ENCODE peak calls at places on chromosomes 1 and 21, in six cellular contexts. One of them, this sample, is unnamed. For H3K4me1, the result is how much of the 10 kb centered on the place peaks cover.

GRCh38 chr1:32876341-32877210 is 5.9 kb upstream of the FNDC5 start:
- DNase-seq in IMR-90: no peak
- DNase-seq in left lung: peak
- DNase-seq in H9: peak
- DNase-seq in A549: peak
- DNase-seq in neural progenitor cell: peak
- DNase-seq in this sample: peak

GRCh38 chr1:178418284-178418955 is 78.3 kb downstream of the CLEC20A start:
- DNase-seq in neural progenitor cell: no peak
- DNase-seq in left lung: no peak
- DNase-seq in H9: no peak
- DNase-seq in A549: no peak
- DNase-seq in IMR-90: no peak
- DNase-seq in this sample: no peak

GRCh38 chr21:34983680-34984086 is 65.4 kb downstream of the RUNX1 start:
- DNase-seq in A549: no peak
- DNase-seq in neural progenitor cell: no peak
- DNase-seq in IMR-90: peak
- DNase-seq in H9: no peak
- DNase-seq in left lung: no peak
- DNase-seq in this sample: no peak

GRCh38 chr1:172742599-172743500 is 83.9 kb downstream of the FASLG start:
- DNase-seq in H9: no peak
- DNase-seq in A549: peak
- DNase-seq in left lung: no peak
- DNase-seq in neural progenitor cell: peak
- DNase-seq in IMR-90: peak
- DNase-seq in this sample: no peak

GRCh38 chr1:203215573-203215972 is 13.9 kb downstream of the CHIT1 start:
- DNase-seq in left lung: no peak
- DNase-seq in A549: no peak
- DNase-seq in H9: no peak
- DNase-seq in IMR-90: no peak
- DNase-seq in neural progenitor cell: peak
- DNase-seq in this sample: no peak

GRCh38 chr1:39507230-39507928 is 15.9 kb downstream of the BMP8A start:
- DNase-seq in IMR-90: no peak
- DNase-seq in left lung: no peak
- DNase-seq in A549: no peak
- DNase-seq in H9: peak
- DNase-seq in neural progenitor cell: peak
- DNase-seq in this sample: peak

GRCh38 chr1:13593511-13594131 is 10.0 kb downstream of the PDPN start:
- DNase-seq in A549: no peak
- DNase-seq in H9: peak
- DNase-seq in IMR-90: peak
- DNase-seq in left lung: peak
- DNase-seq in neural progenitor cell: peak
- DNase-seq in this sample: no peak

GRCh38 chr1:234114648-234115307 is 210.3 kb downstream of the SLC35F3 start:
- DNase-seq in left lung: no peak
- DNase-seq in H9: no peak
- DNase-seq in neural progenitor cell: peak
- DNase-seq in A549: peak
- DNase-seq in IMR-90: peak
- DNase-seq in this sample: peak

GRCh38 chr1:84505167-84506001 is 802 bp upstream of the SPATA1 start:
- DNase-seq in A549: peak
- DNase-seq in neural progenitor cell: peak
- DNase-seq in IMR-90: peak
- DNase-seq in left lung: peak
- DNase-seq in H9: no peak
- DNase-seq in this sample: no peak

GRCh38 chr1:11925938-11926292 is 312 bp downstream of the KIAA2013 start:
- DNase-seq in IMR-90: no peak
- DNase-seq in H9: no peak
- DNase-seq in left lung: no peak
- DNase-seq in A549: no peak
- DNase-seq in neural progenitor cell: no peak
- DNase-seq in this sample: no peak

GRCh38 chr1:205542367-205542766 is 37.9 kb downstream of the CDK18 start:
- DNase-seq in H9: no peak
- DNase-seq in A549: no peak
- DNase-seq in left lung: peak
- DNase-seq in neural progenitor cell: peak
- DNase-seq in IMR-90: no peak
- DNase-seq in this sample: peak

GRCh38 chr1:117320515-117320914 is 46.7 kb upstream of the MAN1A2 start:
- DNase-seq in neural progenitor cell: no peak
- DNase-seq in A549: no peak
- DNase-seq in H9: no peak
- DNase-seq in left lung: no peak
- DNase-seq in IMR-90: no peak
- DNase-seq in this sample: no peak

GRCh38 chr1:174877208-174877673 is 122.5 kb upstream of the CACYBP start:
- DNase-seq in H9: no peak
- DNase-seq in left lung: no peak
- DNase-seq in A549: no peak
- DNase-seq in IMR-90: no peak
- DNase-seq in neural progenitor cell: peak
- DNase-seq in this sample: no peak

GRCh38 chr1:211574705-211575104 is 4.3 kb downstream of the SLC30A1 start:
- DNase-seq in neural progenitor cell: no peak
- DNase-seq in IMR-90: peak
- DNase-seq in left lung: no peak
- DNase-seq in A549: no peak
- DNase-seq in H9: no peak
- DNase-seq in this sample: no peak

GRCh38 chr1:6603424-6603850 is 768 bp upstream of the KLHL21 start:
- DNase-seq in neural progenitor cell: peak
- DNase-seq in A549: no peak
- DNase-seq in H9: peak
- DNase-seq in IMR-90: peak
- DNase-seq in left lung: no peak
- DNase-seq in this sample: peak

GRCh38 chr1:244068563-244068962 is 17.5 kb downstream of the ZBTB18 start:
- DNase-seq in A549: no peak
- DNase-seq in H9: no peak
- DNase-seq in left lung: no peak
- DNase-seq in IMR-90: peak
- DNase-seq in neural progenitor cell: no peak
- DNase-seq in this sample: no peak

GRCh38 chr1:178086294-178087255 is 7.3 kb upstream of the RASAL2 start:
- DNase-seq in neural progenitor cell: no peak
- DNase-seq in IMR-90: peak
- DNase-seq in A549: no peak
- DNase-seq in left lung: peak
- DNase-seq in H9: no peak
- DNase-seq in this sample: no peak

GRCh38 chr1:228374711-228375577 is 31.7 kb downstream of the TRIM11 start:
- DNase-seq in IMR-90: peak
- DNase-seq in neural progenitor cell: no peak
- DNase-seq in A549: no peak
- DNase-seq in left lung: peak
- DNase-seq in H9: no peak
- DNase-seq in this sample: peak

GRCh38 chr1:14946567-14947285 is 206.8 kb upstream of the TMEM51 start:
- DNase-seq in A549: no peak
- DNase-seq in neural progenitor cell: no peak
- DNase-seq in IMR-90: peak
- DNase-seq in H9: no peak
- DNase-seq in left lung: no peak
- DNase-seq in this sample: no peak

GRCh38 chr1:67882196-67882958 is 49.1 kb upstream of the GNG12 start:
- DNase-seq in H9: no peak
- DNase-seq in left lung: no peak
- DNase-seq in neural progenitor cell: no peak
- DNase-seq in IMR-90: no peak
- DNase-seq in A549: no peak
- DNase-seq in this sample: no peak

GRCh38 chr1:155126494-155127104 is 1.1 kb upstream of the EFNA1 start:
- DNase-seq in H9: peak
- DNase-seq in left lung: peak
- DNase-seq in neural progenitor cell: peak
- DNase-seq in IMR-90: peak
- DNase-seq in A549: no peak
- DNase-seq in this sample: no peak

GRCh38 chr21:40847956-40848355 is 998 bp upstream of the DSCAM start:
- DNase-seq in left lung: no peak
- DNase-seq in A549: no peak
- DNase-seq in IMR-90: no peak
- DNase-seq in neural progenitor cell: peak
- DNase-seq in H9: no peak
- DNase-seq in this sample: no peak
- TF ChIP-seq CTCF in left lung: no peak
- TF ChIP-seq CTCF in A549: no peak
- TF ChIP-seq CTCF in IMR-90: no peak
- TF ChIP-seq CTCF in neural progenitor cell: peak
- TF ChIP-seq CTCF in H9: no peak
- TF ChIP-seq CTCF in this sample: no peak

DNA sequence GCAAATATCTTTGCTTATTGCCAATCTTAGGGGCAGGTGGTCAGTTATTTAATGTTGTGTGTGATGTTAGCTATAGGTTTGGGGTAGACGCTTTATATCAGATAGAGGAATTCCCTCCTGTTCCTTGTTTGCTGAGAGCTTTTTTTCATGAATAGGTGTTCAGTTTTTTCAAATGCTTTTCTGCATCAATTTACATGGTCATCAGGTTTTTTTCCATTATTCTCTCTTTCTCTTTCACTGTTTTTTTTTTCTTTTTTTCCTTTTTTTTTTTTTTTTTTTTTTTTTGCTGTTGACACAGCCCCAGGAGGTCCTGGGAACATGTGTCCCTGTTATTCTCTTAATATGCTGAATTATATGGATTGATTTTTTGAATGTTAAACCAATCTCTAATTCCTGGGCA is 3.0 kb upstream of the SLC25A33 start:
- DNase-seq in H9: no peak
- DNase-seq in neural progenitor cell: no peak
- DNase-seq in A549: no peak
- DNase-seq in left lung: no peak
- DNase-seq in IMR-90: no peak
- DNase-seq in this sample: no peak
- H3K4me1 ChIP-seq in H9: under half
- H3K4me1 ChIP-seq in neural progenitor cell: under half
- H3K4me1 ChIP-seq in A549: under half
- H3K4me1 ChIP-seq in left lung: under half
- H3K4me1 ChIP-seq in IMR-90: under half
- H3K4me1 ChIP-seq in this sample: under half

DNA sequence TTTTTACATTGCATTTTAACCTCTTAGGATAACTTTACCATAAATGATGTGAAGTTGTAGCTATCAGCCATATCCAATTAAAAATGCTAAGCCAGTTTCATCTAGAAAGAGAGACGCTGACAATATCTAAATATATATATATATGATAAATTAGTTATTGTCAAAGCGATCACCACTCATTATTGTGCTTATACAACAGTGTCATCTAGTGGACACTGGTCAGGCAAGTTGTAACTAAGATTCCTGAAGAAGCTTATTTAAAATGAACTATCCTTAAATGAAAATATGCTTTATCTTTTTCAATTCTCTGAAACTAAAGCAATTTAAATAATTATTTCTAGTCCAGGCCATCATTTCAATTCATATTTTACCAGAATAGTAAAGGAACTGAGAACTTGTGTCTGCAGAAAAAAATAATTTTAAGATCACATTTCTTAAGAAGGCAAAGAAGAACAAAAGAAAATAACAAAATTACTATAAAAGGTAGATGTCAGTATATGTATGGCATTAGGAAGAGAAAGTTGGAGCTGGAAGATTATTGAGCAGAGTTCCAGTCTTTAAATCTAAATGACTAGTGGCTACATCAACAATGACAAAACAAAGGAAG is 193.3 kb upstream of the SNX7 start:
- DNase-seq in left lung: no peak
- DNase-seq in H9: no peak
- DNase-seq in IMR-90: peak
- DNase-seq in neural progenitor cell: peak
- DNase-seq in A549: peak
- DNase-seq in this sample: peak
- TF ChIP-seq CTCF in left lung: peak
- TF ChIP-seq CTCF in H9: peak
- TF ChIP-seq CTCF in IMR-90: peak
- TF ChIP-seq CTCF in neural progenitor cell: peak
- TF ChIP-seq CTCF in A549: peak
- TF ChIP-seq CTCF in this sample: peak

DNA sequence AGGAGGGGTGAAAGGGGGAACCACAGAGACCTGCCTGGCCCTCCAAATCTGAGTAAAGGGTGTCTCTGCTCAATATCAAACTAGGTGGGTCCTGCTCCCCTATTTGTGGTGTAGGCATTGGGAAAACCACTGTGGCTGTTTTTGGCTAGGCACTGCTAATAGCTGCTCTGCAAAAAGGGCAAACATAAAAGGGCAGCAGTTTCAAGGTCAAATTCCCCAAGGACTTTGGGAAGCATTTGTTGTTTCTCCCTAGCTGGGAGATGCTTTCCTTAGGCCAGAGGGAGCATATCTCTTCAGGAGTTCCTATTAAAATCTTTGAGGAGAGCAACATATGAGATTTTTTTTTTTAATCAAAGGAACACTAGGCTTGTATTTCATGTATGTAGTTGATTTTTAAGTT is 2.4 kb downstream of the C1orf162 start:
- DNase-seq in neural progenitor cell: no peak
- DNase-seq in IMR-90: no peak
- DNase-seq in H9: no peak
- DNase-seq in A549: no peak
- DNase-seq in left lung: no peak
- DNase-seq in this sample: no peak
- H3K4me1 ChIP-seq in neural progenitor cell: under half
- H3K4me1 ChIP-seq in IMR-90: under half
- H3K4me1 ChIP-seq in H9: under half
- H3K4me1 ChIP-seq in A549: under half
- H3K4me1 ChIP-seq in left lung: half or more
- H3K4me1 ChIP-seq in this sample: under half

DNA sequence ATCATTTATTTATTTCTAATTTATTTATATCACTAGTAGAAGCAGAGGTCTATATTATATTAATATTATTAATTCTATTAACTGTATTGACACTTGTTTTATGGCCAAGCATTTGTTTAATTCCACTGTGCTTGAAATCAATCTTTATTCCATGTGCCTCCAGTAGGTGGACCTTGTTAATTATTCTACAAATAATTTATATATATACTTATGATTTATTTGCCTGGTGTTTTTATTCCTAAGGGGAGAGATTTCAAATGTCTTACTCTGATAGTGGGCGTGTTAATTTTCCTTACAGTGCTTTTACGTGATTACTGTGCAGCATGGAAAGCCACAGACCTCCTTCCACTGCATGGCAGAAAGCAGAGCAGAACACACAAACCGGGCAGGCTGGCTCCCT is 17.5 kb upstream of the OR6N2 start:
- DNase-seq in IMR-90: no peak
- DNase-seq in left lung: no peak
- DNase-seq in A549: no peak
- DNase-seq in neural progenitor cell: no peak
- DNase-seq in H9: no peak
- DNase-seq in this sample: no peak
- TF ChIP-seq CTCF in IMR-90: peak
- TF ChIP-seq CTCF in left lung: no peak
- TF ChIP-seq CTCF in A549: no peak
- TF ChIP-seq CTCF in neural progenitor cell: peak
- TF ChIP-seq CTCF in H9: peak
- TF ChIP-seq CTCF in this sample: no peak

GRCh38 chr1:156904187-156904959 is 10.9 kb downstream of the PEAR1 start:
- DNase-seq in H9: no peak
- DNase-seq in neural progenitor cell: no peak
- DNase-seq in IMR-90: no peak
- DNase-seq in left lung: no peak
- DNase-seq in A549: no peak
- DNase-seq in this sample: no peak
- H3K4me1 ChIP-seq in H9: under half
- H3K4me1 ChIP-seq in neural progenitor cell: under half
- H3K4me1 ChIP-seq in IMR-90: under half
- H3K4me1 ChIP-seq in left lung: under half
- H3K4me1 ChIP-seq in A549: under half
- H3K4me1 ChIP-seq in this sample: under half